ENCODE peak calls at places on chromosome 2, in six cellular contexts. One of them, this sample, is unnamed.

GRCh38 chr2:171703574-171704347 is 16.5 kb downstream of the DYNC1I2 start:
- DNase-seq in lower lobe of right lung: no peak
- DNase-seq in stimulated activated naive CD4-positive, alpha-beta T cell: no peak
- DNase-seq in IMR-90: peak
- DNase-seq in activated CD8-positive, alpha-beta memory T cell treated with anti-CD3 and anti-CD28 coated beads for 24 hours: no peak
- DNase-seq in ecto neural progenitor cell: no peak
- DNase-seq in this sample: no peak

GRCh38 chr2:227853765-227854271 is 17.6 kb upstream of the DAW1 start:
- DNase-seq in lower lobe of right lung: no peak
- DNase-seq in stimulated activated naive CD4-positive, alpha-beta T cell: no peak
- DNase-seq in IMR-90: peak
- DNase-seq in activated CD8-positive, alpha-beta memory T cell treated with anti-CD3 and anti-CD28 coated beads for 24 hours: no peak
- DNase-seq in ecto neural progenitor cell: no peak
- DNase-seq in this sample: no peak

GRCh38 chr2:21052044-21052443 is 8.2 kb upstream of the APOB start:
- DNase-seq in lower lobe of right lung: no peak
- DNase-seq in stimulated activated naive CD4-positive, alpha-beta T cell: no peak
- DNase-seq in IMR-90: no peak
- DNase-seq in activated CD8-positive, alpha-beta memory T cell treated with anti-CD3 and anti-CD28 coated beads for 24 hours: no peak
- DNase-seq in ecto neural progenitor cell: no peak
- DNase-seq in this sample: no peak

GRCh38 chr2:142220901-142221300 is 90.1 kb upstream of the LRP1B start:
- DNase-seq in lower lobe of right lung: no peak
- DNase-seq in stimulated activated naive CD4-positive, alpha-beta T cell: no peak
- DNase-seq in IMR-90: no peak
- DNase-seq in activated CD8-positive, alpha-beta memory T cell treated with anti-CD3 and anti-CD28 coated beads for 24 hours: no peak
- DNase-seq in ecto neural progenitor cell: no peak
- DNase-seq in this sample: no peak

GRCh38 chr2:234135750-234136221 is 85.3 kb downstream of the SPP2 start:
- DNase-seq in lower lobe of right lung: peak
- DNase-seq in stimulated activated naive CD4-positive, alpha-beta T cell: no peak
- DNase-seq in IMR-90: peak
- DNase-seq in activated CD8-positive, alpha-beta memory T cell treated with anti-CD3 and anti-CD28 coated beads for 24 hours: peak
- DNase-seq in ecto neural progenitor cell: peak
- DNase-seq in this sample: peak

GRCh38 chr2:152620218-152620617 is 97.0 kb downstream of the PRPF40A start:
- DNase-seq in lower lobe of right lung: no peak
- DNase-seq in stimulated activated naive CD4-positive, alpha-beta T cell: no peak
- DNase-seq in IMR-90: no peak
- DNase-seq in activated CD8-positive, alpha-beta memory T cell treated with anti-CD3 and anti-CD28 coated beads for 24 hours: no peak
- DNase-seq in ecto neural progenitor cell: no peak
- DNase-seq in this sample: no peak

GRCh38 chr2:199659207-199659606 is 191.8 kb downstream of the FTCDNL1 start:
- DNase-seq in lower lobe of right lung: peak
- DNase-seq in stimulated activated naive CD4-positive, alpha-beta T cell: no peak
- DNase-seq in IMR-90: peak
- DNase-seq in activated CD8-positive, alpha-beta memory T cell treated with anti-CD3 and anti-CD28 coated beads for 24 hours: no peak
- DNase-seq in ecto neural progenitor cell: peak
- DNase-seq in this sample: no peak

GRCh38 chr2:200003444-200003843 is 48.1 kb downstream of the MAIP1 start:
- DNase-seq in lower lobe of right lung: no peak
- DNase-seq in stimulated activated naive CD4-positive, alpha-beta T cell: no peak
- DNase-seq in IMR-90: peak
- DNase-seq in activated CD8-positive, alpha-beta memory T cell treated with anti-CD3 and anti-CD28 coated beads for 24 hours: no peak
- DNase-seq in ecto neural progenitor cell: no peak
- DNase-seq in this sample: no peak

GRCh38 chr2:171081649-171082111 is 79.0 kb downstream of the TLK1 start:
- DNase-seq in lower lobe of right lung: no peak
- DNase-seq in stimulated activated naive CD4-positive, alpha-beta T cell: peak
- DNase-seq in IMR-90: no peak
- DNase-seq in activated CD8-positive, alpha-beta memory T cell treated with anti-CD3 and anti-CD28 coated beads for 24 hours: no peak
- DNase-seq in ecto neural progenitor cell: no peak
- DNase-seq in this sample: no peak

GRCh38 chr2:182625814-182626213 is 90.2 kb upstream of the DNAJC10 start:
- DNase-seq in lower lobe of right lung: no peak
- DNase-seq in stimulated activated naive CD4-positive, alpha-beta T cell: no peak
- DNase-seq in IMR-90: no peak
- DNase-seq in activated CD8-positive, alpha-beta memory T cell treated with anti-CD3 and anti-CD28 coated beads for 24 hours: no peak
- DNase-seq in ecto neural progenitor cell: no peak
- DNase-seq in this sample: no peak

GRCh38 chr2:30994227-30995056 is 143.8 kb downstream of the GALNT14 start:
- DNase-seq in lower lobe of right lung: no peak
- DNase-seq in stimulated activated naive CD4-positive, alpha-beta T cell: no peak
- DNase-seq in IMR-90: no peak
- DNase-seq in activated CD8-positive, alpha-beta memory T cell treated with anti-CD3 and anti-CD28 coated beads for 24 hours: no peak
- DNase-seq in ecto neural progenitor cell: no peak
- DNase-seq in this sample: no peak

GRCh38 chr2:112075490-112076260 is 20.6 kb downstream of the TMEM87B start:
- DNase-seq in lower lobe of right lung: no peak
- DNase-seq in stimulated activated naive CD4-positive, alpha-beta T cell: no peak
- DNase-seq in IMR-90: peak
- DNase-seq in activated CD8-positive, alpha-beta memory T cell treated with anti-CD3 and anti-CD28 coated beads for 24 hours: no peak
- DNase-seq in ecto neural progenitor cell: no peak
- DNase-seq in this sample: no peak

GRCh38 chr2:197708331-197708730 is 3.2 kb downstream of the MARS2 start:
- DNase-seq in lower lobe of right lung: no peak
- DNase-seq in stimulated activated naive CD4-positive, alpha-beta T cell: no peak
- DNase-seq in IMR-90: peak
- DNase-seq in activated CD8-positive, alpha-beta memory T cell treated with anti-CD3 and anti-CD28 coated beads for 24 hours: no peak
- DNase-seq in ecto neural progenitor cell: no peak
- DNase-seq in this sample: no peak

GRCh38 chr2:85326946-85327756 is 638 bp downstream of the TGOLN2 start:
- DNase-seq in lower lobe of right lung: peak
- DNase-seq in stimulated activated naive CD4-positive, alpha-beta T cell: peak
- DNase-seq in IMR-90: peak
- DNase-seq in activated CD8-positive, alpha-beta memory T cell treated with anti-CD3 and anti-CD28 coated beads for 24 hours: peak
- DNase-seq in ecto neural progenitor cell: peak
- DNase-seq in this sample: no peak

GRCh38 chr2:77185052-77185451 is 337.1 kb downstream of the LRRTM4 start:
- DNase-seq in lower lobe of right lung: no peak
- DNase-seq in stimulated activated naive CD4-positive, alpha-beta T cell: no peak
- DNase-seq in IMR-90: no peak
- DNase-seq in activated CD8-positive, alpha-beta memory T cell treated with anti-CD3 and anti-CD28 coated beads for 24 hours: no peak
- DNase-seq in ecto neural progenitor cell: no peak
- DNase-seq in this sample: no peak

GRCh38 chr2:23287250-23287704 is 97.7 kb upstream of the KLHL29 start:
- DNase-seq in lower lobe of right lung: no peak
- DNase-seq in stimulated activated naive CD4-positive, alpha-beta T cell: no peak
- DNase-seq in IMR-90: peak
- DNase-seq in activated CD8-positive, alpha-beta memory T cell treated with anti-CD3 and anti-CD28 coated beads for 24 hours: no peak
- DNase-seq in ecto neural progenitor cell: no peak
- DNase-seq in this sample: no peak

GRCh38 chr2:191297031-191297430 is 51.8 kb downstream of the MYO1B start:
- DNase-seq in lower lobe of right lung: no peak
- DNase-seq in stimulated activated naive CD4-positive, alpha-beta T cell: no peak
- DNase-seq in IMR-90: peak
- DNase-seq in activated CD8-positive, alpha-beta memory T cell treated with anti-CD3 and anti-CD28 coated beads for 24 hours: no peak
- DNase-seq in ecto neural progenitor cell: no peak
- DNase-seq in this sample: no peak

GRCh38 chr2:96806468-96807126 is 9.5 kb upstream of the CNNM3 start:
- DNase-seq in lower lobe of right lung: no peak
- DNase-seq in stimulated activated naive CD4-positive, alpha-beta T cell: peak
- DNase-seq in IMR-90: peak
- DNase-seq in activated CD8-positive, alpha-beta memory T cell treated with anti-CD3 and anti-CD28 coated beads for 24 hours: peak
- DNase-seq in ecto neural progenitor cell: no peak
- DNase-seq in this sample: peak

GRCh38 chr2:116489292-116489691 is 1325.2 kb upstream of the DDX18 start:
- DNase-seq in lower lobe of right lung: no peak
- DNase-seq in stimulated activated naive CD4-positive, alpha-beta T cell: no peak
- DNase-seq in IMR-90: no peak
- DNase-seq in activated CD8-positive, alpha-beta memory T cell treated with anti-CD3 and anti-CD28 coated beads for 24 hours: no peak
- DNase-seq in ecto neural progenitor cell: no peak
- DNase-seq in this sample: no peak

GRCh38 chr2:203490391-203490790 is 44.7 kb downstream of the RAPH1 start:
- DNase-seq in lower lobe of right lung: no peak
- DNase-seq in stimulated activated naive CD4-positive, alpha-beta T cell: no peak
- DNase-seq in IMR-90: no peak
- DNase-seq in activated CD8-positive, alpha-beta memory T cell treated with anti-CD3 and anti-CD28 coated beads for 24 hours: no peak
- DNase-seq in ecto neural progenitor cell: no peak
- DNase-seq in this sample: no peak

GRCh38 chr2:48719480-48720177 is 35.9 kb downstream of the LHCGR start:
- DNase-seq in lower lobe of right lung: no peak
- DNase-seq in stimulated activated naive CD4-positive, alpha-beta T cell: no peak
- DNase-seq in IMR-90: no peak
- DNase-seq in activated CD8-positive, alpha-beta memory T cell treated with anti-CD3 and anti-CD28 coated beads for 24 hours: no peak
- DNase-seq in ecto neural progenitor cell: no peak
- DNase-seq in this sample: no peak

GRCh38 chr2:95569170-95569569 is 22.6 kb upstream of the TRIM43 start:
- DNase-seq in lower lobe of right lung: no peak
- DNase-seq in stimulated activated naive CD4-positive, alpha-beta T cell: no peak
- DNase-seq in IMR-90: no peak
- DNase-seq in activated CD8-positive, alpha-beta memory T cell treated with anti-CD3 and anti-CD28 coated beads for 24 hours: no peak
- DNase-seq in ecto neural progenitor cell: no peak
- DNase-seq in this sample: no peak

GRCh38 chr2:47785986-47786385 is 3.0 kb downstream of the MSH6 start:
- DNase-seq in lower lobe of right lung: no peak
- DNase-seq in stimulated activated naive CD4-positive, alpha-beta T cell: no peak
- DNase-seq in IMR-90: no peak
- DNase-seq in activated CD8-positive, alpha-beta memory T cell treated with anti-CD3 and anti-CD28 coated beads for 24 hours: peak
- DNase-seq in ecto neural progenitor cell: no peak
- DNase-seq in this sample: no peak

GRCh38 chr2:32168513-32168912 is 2.8 kb downstream of the SLC30A6 start:
- DNase-seq in lower lobe of right lung: no peak
- DNase-seq in stimulated activated naive CD4-positive, alpha-beta T cell: no peak
- DNase-seq in IMR-90: no peak
- DNase-seq in activated CD8-positive, alpha-beta memory T cell treated with anti-CD3 and anti-CD28 coated beads for 24 hours: no peak
- DNase-seq in ecto neural progenitor cell: no peak
- DNase-seq in this sample: no peak

GRCh38 chr2:230913406-230913805 is 11.6 kb downstream of the GPR55 start:
- DNase-seq in lower lobe of right lung: peak
- DNase-seq in stimulated activated naive CD4-positive, alpha-beta T cell: no peak
- DNase-seq in IMR-90: no peak
- DNase-seq in activated CD8-positive, alpha-beta memory T cell treated with anti-CD3 and anti-CD28 coated beads for 24 hours: peak
- DNase-seq in ecto neural progenitor cell: no peak
- DNase-seq in this sample: no peak